ENCODE peak calls at places on chromosomes 13 and 19, in seven cellular contexts. K is T-helper 1 cell; N is T-cell; E is T-helper 2 cell treated with Interferon-gamma antibody and Interleukin-4, amounts not matched to agents 5 μg/mL and 100 μg/mL, for 36 hours; U is hypothalamus; C is hippocampal formation; L is choroid plexus epithelial cell. Q is an unnamed sample.
A peak's percentile ranks its signal among the peaks of the same experiment; 100 is the strongest.

GRCh38 chr13:45167611-45168554 is 33.0 kb downstream of the KCTD4 start:
- DNase-seq in K (no peak), U (no peak), L (peak; percentile 16), E (no peak), N (no peak), C (no peak), Q (peak; percentile 31)

GRCh38 chr13:75934889-75935288 is 298.8 kb downstream of the LMO7 start:
- DNase-seq in K (no peak), E (no peak), U (no peak), C (no peak), N (no peak), L (peak; percentile 38), Q (peak; percentile 34)

GRCh38 chr19:53212703-53213320 is 19.7 kb upstream of the ZNF665 start:
- DNase-seq in C (no peak), N (no peak), K (no peak), L (no peak), U (no peak), E (no peak), Q (no peak)

GRCh38 chr19:44003461-44004134 is 841 bp downstream of the ZNF230 start:
- DNase-seq in K (peak; percentile 39), N (no peak), L (peak; percentile 11), U (no peak), C (peak; percentile 0), E (no peak), Q (peak; percentile 47)

GRCh38 chr13:26236306-26236705 is 14.2 kb upstream of the RNF6 start:
- DNase-seq in K (no peak), N (no peak), C (no peak), L (peak; percentile 14), U (no peak), E (no peak), Q (no peak)

GRCh38 chr19:33673996-33674395 is 52.2 kb downstream of the CHST8 start:
- DNase-seq in E (no peak), L (no peak), N (no peak), C (no peak), K (no peak), U (no peak), Q (no peak)

GRCh38 chr13:42392706-42393572 is 121.0 kb downstream of the AKAP11 start:
- DNase-seq in C (no peak), K (peak; percentile 86), U (no peak), E (peak; percentile 64), L (peak; percentile 40), N (no peak), Q (peak; percentile 84)

GRCh38 chr19:8085606-8086464 is 33.3 kb downstream of the CCL25 start:
- DNase-seq in L (no peak), N (no peak), U (no peak), E (no peak), K (no peak), C (no peak), Q (no peak)

GRCh38 chr19:7382694-7383093 is 34.0 kb downstream of the ARHGEF18 start:
- DNase-seq in E (no peak), C (no peak), L (no peak), K (no peak), U (no peak), N (no peak), Q (no peak)